ENCODE peak calls at places on chromosomes 1 and 21, in seven cellular contexts. One of them, this sample, is unnamed.

GRCh38 chr1:201503397-201504176 is 3.3 kb downstream of the CSRP1 start:
- DNase-seq in AG04449: peak
- DNase-seq in stimulated activated CD4-positive, alpha-beta T cell treated with anti-CD3 and anti-CD28 coated beads, Interleukin-2, amount 100 ng/mL, for 24 hours: no peak
- DNase-seq in EL: peak
- DNase-seq in stimulated activated CD8-positive, alpha-beta memory T cell treated with anti-CD3 and anti-CD28 coated beads, Interleukin-4, amount 100 ng/mL, for 1 hour: no peak
- DNase-seq in neural progenitor cell: peak
- DNase-seq in stimulated activated naive B cell treated with anti-CD40 and anti-IgM and Interleukin-4, amounts not matched to agents 10 μg/mL and 1 μg/mL and 100 μg/mL, for 72 hours: no peak
- DNase-seq in this sample: no peak

GRCh38 chr1:219461891-219462528 is 150.9 kb downstream of the ZC3H11B start:
- DNase-seq in AG04449: no peak
- DNase-seq in stimulated activated CD4-positive, alpha-beta T cell treated with anti-CD3 and anti-CD28 coated beads, Interleukin-2, amount 100 ng/mL, for 24 hours: no peak
- DNase-seq in EL: no peak
- DNase-seq in stimulated activated CD8-positive, alpha-beta memory T cell treated with anti-CD3 and anti-CD28 coated beads, Interleukin-4, amount 100 ng/mL, for 1 hour: no peak
- DNase-seq in neural progenitor cell: no peak
- DNase-seq in stimulated activated naive B cell treated with anti-CD40 and anti-IgM and Interleukin-4, amounts not matched to agents 10 μg/mL and 1 μg/mL and 100 μg/mL, for 72 hours: no peak
- DNase-seq in this sample: no peak

GRCh38 chr1:77511440-77511840 is 171.0 kb downstream of the ZZZ3 start:
- DNase-seq in AG04449: peak
- DNase-seq in stimulated activated CD4-positive, alpha-beta T cell treated with anti-CD3 and anti-CD28 coated beads, Interleukin-2, amount 100 ng/mL, for 24 hours: no peak
- DNase-seq in EL: peak
- DNase-seq in stimulated activated CD8-positive, alpha-beta memory T cell treated with anti-CD3 and anti-CD28 coated beads, Interleukin-4, amount 100 ng/mL, for 1 hour: no peak
- DNase-seq in neural progenitor cell: no peak
- DNase-seq in stimulated activated naive B cell treated with anti-CD40 and anti-IgM and Interleukin-4, amounts not matched to agents 10 μg/mL and 1 μg/mL and 100 μg/mL, for 72 hours: no peak
- DNase-seq in this sample: no peak

GRCh38 chr1:164588388-164589341 is 29.7 kb downstream of the PBX1 start:
- DNase-seq in AG04449: no peak
- DNase-seq in stimulated activated CD4-positive, alpha-beta T cell treated with anti-CD3 and anti-CD28 coated beads, Interleukin-2, amount 100 ng/mL, for 24 hours: no peak
- DNase-seq in EL: peak
- DNase-seq in stimulated activated CD8-positive, alpha-beta memory T cell treated with anti-CD3 and anti-CD28 coated beads, Interleukin-4, amount 100 ng/mL, for 1 hour: no peak
- DNase-seq in neural progenitor cell: peak
- DNase-seq in stimulated activated naive B cell treated with anti-CD40 and anti-IgM and Interleukin-4, amounts not matched to agents 10 μg/mL and 1 μg/mL and 100 μg/mL, for 72 hours: no peak
- DNase-seq in this sample: no peak

GRCh38 chr1:221712198-221712684 is 29.6 kb downstream of the DUSP10 start:
- DNase-seq in AG04449: peak
- DNase-seq in stimulated activated CD4-positive, alpha-beta T cell treated with anti-CD3 and anti-CD28 coated beads, Interleukin-2, amount 100 ng/mL, for 24 hours: no peak
- DNase-seq in EL: peak
- DNase-seq in stimulated activated CD8-positive, alpha-beta memory T cell treated with anti-CD3 and anti-CD28 coated beads, Interleukin-4, amount 100 ng/mL, for 1 hour: no peak
- DNase-seq in neural progenitor cell: no peak
- DNase-seq in stimulated activated naive B cell treated with anti-CD40 and anti-IgM and Interleukin-4, amounts not matched to agents 10 μg/mL and 1 μg/mL and 100 μg/mL, for 72 hours: no peak
- DNase-seq in this sample: no peak

GRCh38 chr1:203692565-203693470 is 66.2 kb downstream of the ATP2B4 start:
- DNase-seq in AG04449: peak
- DNase-seq in stimulated activated CD4-positive, alpha-beta T cell treated with anti-CD3 and anti-CD28 coated beads, Interleukin-2, amount 100 ng/mL, for 24 hours: no peak
- DNase-seq in EL: peak
- DNase-seq in stimulated activated CD8-positive, alpha-beta memory T cell treated with anti-CD3 and anti-CD28 coated beads, Interleukin-4, amount 100 ng/mL, for 1 hour: no peak
- DNase-seq in neural progenitor cell: no peak
- DNase-seq in stimulated activated naive B cell treated with anti-CD40 and anti-IgM and Interleukin-4, amounts not matched to agents 10 μg/mL and 1 μg/mL and 100 μg/mL, for 72 hours: no peak
- DNase-seq in this sample: no peak

GRCh38 chr1:25710583-25711347 is 89.2 kb upstream of the SELENON start:
- DNase-seq in AG04449: no peak
- DNase-seq in stimulated activated CD4-positive, alpha-beta T cell treated with anti-CD3 and anti-CD28 coated beads, Interleukin-2, amount 100 ng/mL, for 24 hours: no peak
- DNase-seq in EL: no peak
- DNase-seq in stimulated activated CD8-positive, alpha-beta memory T cell treated with anti-CD3 and anti-CD28 coated beads, Interleukin-4, amount 100 ng/mL, for 1 hour: no peak
- DNase-seq in neural progenitor cell: no peak
- DNase-seq in stimulated activated naive B cell treated with anti-CD40 and anti-IgM and Interleukin-4, amounts not matched to agents 10 μg/mL and 1 μg/mL and 100 μg/mL, for 72 hours: no peak
- DNase-seq in this sample: no peak

GRCh38 chr1:77218477-77219165 is 609 bp downstream of the PIGK start:
- DNase-seq in AG04449: no peak
- DNase-seq in stimulated activated CD4-positive, alpha-beta T cell treated with anti-CD3 and anti-CD28 coated beads, Interleukin-2, amount 100 ng/mL, for 24 hours: no peak
- DNase-seq in EL: peak
- DNase-seq in stimulated activated CD8-positive, alpha-beta memory T cell treated with anti-CD3 and anti-CD28 coated beads, Interleukin-4, amount 100 ng/mL, for 1 hour: no peak
- DNase-seq in neural progenitor cell: no peak
- DNase-seq in stimulated activated naive B cell treated with anti-CD40 and anti-IgM and Interleukin-4, amounts not matched to agents 10 μg/mL and 1 μg/mL and 100 μg/mL, for 72 hours: no peak
- DNase-seq in this sample: no peak

GRCh38 chr1:222946436-222946835 is 131.6 kb downstream of the DISP1 start:
- DNase-seq in AG04449: no peak
- DNase-seq in stimulated activated CD4-positive, alpha-beta T cell treated with anti-CD3 and anti-CD28 coated beads, Interleukin-2, amount 100 ng/mL, for 24 hours: no peak
- DNase-seq in EL: no peak
- DNase-seq in stimulated activated CD8-positive, alpha-beta memory T cell treated with anti-CD3 and anti-CD28 coated beads, Interleukin-4, amount 100 ng/mL, for 1 hour: no peak
- DNase-seq in neural progenitor cell: no peak
- DNase-seq in stimulated activated naive B cell treated with anti-CD40 and anti-IgM and Interleukin-4, amounts not matched to agents 10 μg/mL and 1 μg/mL and 100 μg/mL, for 72 hours: no peak
- DNase-seq in this sample: no peak

GRCh38 chr1:172350781-172351180 is 69.7 kb upstream of the C1orf105 start:
- DNase-seq in AG04449: no peak
- DNase-seq in stimulated activated CD4-positive, alpha-beta T cell treated with anti-CD3 and anti-CD28 coated beads, Interleukin-2, amount 100 ng/mL, for 24 hours: no peak
- DNase-seq in EL: no peak
- DNase-seq in stimulated activated CD8-positive, alpha-beta memory T cell treated with anti-CD3 and anti-CD28 coated beads, Interleukin-4, amount 100 ng/mL, for 1 hour: no peak
- DNase-seq in neural progenitor cell: no peak
- DNase-seq in stimulated activated naive B cell treated with anti-CD40 and anti-IgM and Interleukin-4, amounts not matched to agents 10 μg/mL and 1 μg/mL and 100 μg/mL, for 72 hours: no peak
- DNase-seq in this sample: no peak

GRCh38 chr1:212637902-212638301 is 29.3 kb downstream of the ATF3 start:
- DNase-seq in AG04449: no peak
- DNase-seq in stimulated activated CD4-positive, alpha-beta T cell treated with anti-CD3 and anti-CD28 coated beads, Interleukin-2, amount 100 ng/mL, for 24 hours: no peak
- DNase-seq in EL: peak
- DNase-seq in stimulated activated CD8-positive, alpha-beta memory T cell treated with anti-CD3 and anti-CD28 coated beads, Interleukin-4, amount 100 ng/mL, for 1 hour: no peak
- DNase-seq in neural progenitor cell: no peak
- DNase-seq in stimulated activated naive B cell treated with anti-CD40 and anti-IgM and Interleukin-4, amounts not matched to agents 10 μg/mL and 1 μg/mL and 100 μg/mL, for 72 hours: no peak
- DNase-seq in this sample: no peak

GRCh38 chr1:29382851-29383588 is 146.7 kb downstream of the PTPRU start:
- DNase-seq in AG04449: no peak
- DNase-seq in stimulated activated CD4-positive, alpha-beta T cell treated with anti-CD3 and anti-CD28 coated beads, Interleukin-2, amount 100 ng/mL, for 24 hours: no peak
- DNase-seq in EL: no peak
- DNase-seq in stimulated activated CD8-positive, alpha-beta memory T cell treated with anti-CD3 and anti-CD28 coated beads, Interleukin-4, amount 100 ng/mL, for 1 hour: no peak
- DNase-seq in neural progenitor cell: no peak
- DNase-seq in stimulated activated naive B cell treated with anti-CD40 and anti-IgM and Interleukin-4, amounts not matched to agents 10 μg/mL and 1 μg/mL and 100 μg/mL, for 72 hours: no peak
- DNase-seq in this sample: no peak

GRCh38 chr1:92425617-92426016 is 61.1 kb downstream of the GFI1 start:
- DNase-seq in AG04449: no peak
- DNase-seq in stimulated activated CD4-positive, alpha-beta T cell treated with anti-CD3 and anti-CD28 coated beads, Interleukin-2, amount 100 ng/mL, for 24 hours: no peak
- DNase-seq in EL: no peak
- DNase-seq in stimulated activated CD8-positive, alpha-beta memory T cell treated with anti-CD3 and anti-CD28 coated beads, Interleukin-4, amount 100 ng/mL, for 1 hour: no peak
- DNase-seq in neural progenitor cell: peak
- DNase-seq in stimulated activated naive B cell treated with anti-CD40 and anti-IgM and Interleukin-4, amounts not matched to agents 10 μg/mL and 1 μg/mL and 100 μg/mL, for 72 hours: no peak
- DNase-seq in this sample: no peak

GRCh38 chr21:36909901-36910561 is 56.4 kb downstream of the HLCS start:
- DNase-seq in AG04449: peak
- DNase-seq in stimulated activated CD4-positive, alpha-beta T cell treated with anti-CD3 and anti-CD28 coated beads, Interleukin-2, amount 100 ng/mL, for 24 hours: no peak
- DNase-seq in EL: peak
- DNase-seq in stimulated activated CD8-positive, alpha-beta memory T cell treated with anti-CD3 and anti-CD28 coated beads, Interleukin-4, amount 100 ng/mL, for 1 hour: no peak
- DNase-seq in neural progenitor cell: no peak
- DNase-seq in stimulated activated naive B cell treated with anti-CD40 and anti-IgM and Interleukin-4, amounts not matched to agents 10 μg/mL and 1 μg/mL and 100 μg/mL, for 72 hours: no peak
- DNase-seq in this sample: no peak

GRCh38 chr1:214637722-214638473 is 34.9 kb downstream of the CENPF start:
- DNase-seq in AG04449: no peak
- DNase-seq in stimulated activated CD4-positive, alpha-beta T cell treated with anti-CD3 and anti-CD28 coated beads, Interleukin-2, amount 100 ng/mL, for 24 hours: no peak
- DNase-seq in EL: peak
- DNase-seq in stimulated activated CD8-positive, alpha-beta memory T cell treated with anti-CD3 and anti-CD28 coated beads, Interleukin-4, amount 100 ng/mL, for 1 hour: no peak
- DNase-seq in neural progenitor cell: peak
- DNase-seq in stimulated activated naive B cell treated with anti-CD40 and anti-IgM and Interleukin-4, amounts not matched to agents 10 μg/mL and 1 μg/mL and 100 μg/mL, for 72 hours: no peak
- DNase-seq in this sample: no peak

GRCh38 chr21:26072891-26073615 is 97.5 kb downstream of the APP start:
- DNase-seq in AG04449: peak
- DNase-seq in stimulated activated CD4-positive, alpha-beta T cell treated with anti-CD3 and anti-CD28 coated beads, Interleukin-2, amount 100 ng/mL, for 24 hours: no peak
- DNase-seq in EL: peak
- DNase-seq in stimulated activated CD8-positive, alpha-beta memory T cell treated with anti-CD3 and anti-CD28 coated beads, Interleukin-4, amount 100 ng/mL, for 1 hour: no peak
- DNase-seq in neural progenitor cell: no peak
- DNase-seq in stimulated activated naive B cell treated with anti-CD40 and anti-IgM and Interleukin-4, amounts not matched to agents 10 μg/mL and 1 μg/mL and 100 μg/mL, for 72 hours: no peak
- DNase-seq in this sample: no peak

GRCh38 chr1:164765557-164765956 is 206.6 kb downstream of the PBX1 start:
- DNase-seq in AG04449: peak
- DNase-seq in stimulated activated CD4-positive, alpha-beta T cell treated with anti-CD3 and anti-CD28 coated beads, Interleukin-2, amount 100 ng/mL, for 24 hours: no peak
- DNase-seq in EL: peak
- DNase-seq in stimulated activated CD8-positive, alpha-beta memory T cell treated with anti-CD3 and anti-CD28 coated beads, Interleukin-4, amount 100 ng/mL, for 1 hour: no peak
- DNase-seq in neural progenitor cell: no peak
- DNase-seq in stimulated activated naive B cell treated with anti-CD40 and anti-IgM and Interleukin-4, amounts not matched to agents 10 μg/mL and 1 μg/mL and 100 μg/mL, for 72 hours: no peak
- DNase-seq in this sample: no peak